ENCODE peak calls at places on chromosomes 13 and 19, in ten cellular contexts. E is IMR-90, M is fibroblast of the aortic adventitia, D is coronary artery, K is mammary epithelial cell, T is fibroblast of lung, P is brain microvascular endothelial cell, O is kidney, F is GM23338, N is dorsolateral prefrontal cortex. V is an unnamed sample.

GRCh38 chr13:95787356-95788099 is 110.6 kb downstream of the DNAJC3 start:
- DNase-seq in O (no peak), F (no peak), E (peak), P (no peak), K (no peak), M (no peak), D (no peak), T (no peak), N (no peak), V (peak)

GRCh38 chr13:20401958-20402856 is 123.5 kb downstream of the CRYL1 start:
- DNase-seq in P (no peak), F (no peak), D (peak), N (no peak), M (peak), E (peak), K (peak), T (peak), O (no peak), V (peak)

GRCh38 chr19:5145521-5146511 is 176.9 kb downstream of the KDM4B start:
- DNase-seq in F (no peak), O (peak), M (no peak), D (no peak), N (peak), K (no peak), P (no peak), T (no peak), E (no peak), V (no peak)

GRCh38 chr19:42113641-42114348 is 18.5 kb downstream of the POU2F2 start:
- DNase-seq in O (no peak), N (no peak), F (peak), D (no peak), E (peak), M (peak), T (peak), K (peak), P (peak), V (peak)

GRCh38 chr19:54062643-54063042 is 1.1 kb downstream of the VSTM1 start:
- DNase-seq in K (no peak), P (no peak), N (no peak), M (no peak), F (no peak), E (no peak), O (peak), T (no peak), D (no peak), V (no peak)

GRCh38 chr19:45959517-45960025 is 14.1 kb downstream of the NOVA2 start:
- DNase-seq in M (no peak), T (no peak), N (no peak), E (no peak), F (no peak), K (no peak), P (no peak), O (no peak), D (no peak), V (no peak)

GRCh38 chr13:30607908-30608307 is 9.8 kb upstream of the USPL1 start:
- DNase-seq in K (peak), M (no peak), O (no peak), D (no peak), P (no peak), E (no peak), F (no peak), N (no peak), T (no peak), V (no peak)

GRCh38 chr19:8361921-8362793 is 1.8 kb upstream of the ANGPTL4 start:
- DNase-seq in O (peak), D (peak), P (peak), E (peak), K (peak), M (peak), F (no peak), T (peak), N (peak), V (peak)

GRCh38 chr19:20067898-20068297 is 9.9 kb upstream of the ZNF90 start:
- DNase-seq in F (peak), E (no peak), D (no peak), K (no peak), T (no peak), M (no peak), O (no peak), N (no peak), P (no peak), V (no peak)

GRCh38 chr19:18292460-18292809 is 11.0 kb upstream of the JUND start:
- DNase-seq in F (peak), K (peak), T (no peak), M (no peak), N (no peak), P (no peak), D (no peak), O (no peak), E (no peak), V (no peak)

GRCh38 chr13:31951215-31951678 is 80.3 kb upstream of the FRY start:
- DNase-seq in M (peak), P (no peak), K (peak), F (no peak), T (no peak), O (peak), D (no peak), N (no peak), E (peak), V (peak)

GRCh38 chr13:111304041-111304544 is 16.3 kb upstream of the TEX29 start:
- DNase-seq in O (no peak), T (no peak), D (no peak), E (no peak), N (no peak), M (no peak), K (no peak), F (no peak), P (no peak), V (no peak)

GRCh38 chr13:46666727-46667456 is 113.9 kb downstream of the LRCH1 start:
- DNase-seq in M (no peak), F (peak), P (no peak), D (no peak), T (no peak), K (no peak), N (no peak), E (no peak), O (no peak), V (no peak)
- H3K4me3 ChIP-seq in M (no peak), F (peak), P (no peak), D (no peak), T (no peak), K (no peak), N (no peak), E (no peak), O (no peak), V (no peak)

GRCh38 chr13:44662515-44662914 is 86.4 kb upstream of the TSC22D1 start:
- DNase-seq in P (no peak), N (no peak), D (no peak), F (no peak), K (no peak), T (no peak), E (no peak), M (no peak), O (no peak), V (no peak)

GRCh38 chr13:44664308-44664707 is 88.2 kb upstream of the TSC22D1 start:
- DNase-seq in F (peak), O (no peak), K (no peak), T (no peak), P (no peak), N (no peak), E (no peak), D (no peak), M (no peak), V (no peak)

GRCh38 chr13:44668707-44669106 is 92.6 kb upstream of the TSC22D1 start:
- DNase-seq in E (peak), N (no peak), M (peak), K (no peak), P (no peak), O (no peak), T (peak), F (no peak), D (no peak), V (no peak)

GRCh38 chr13:44669534-44669933 is 93.4 kb upstream of the TSC22D1 start:
- DNase-seq in T (no peak), O (no peak), P (no peak), K (no peak), D (no peak), F (no peak), N (no peak), M (no peak), E (no peak), V (no peak)

DNA sequence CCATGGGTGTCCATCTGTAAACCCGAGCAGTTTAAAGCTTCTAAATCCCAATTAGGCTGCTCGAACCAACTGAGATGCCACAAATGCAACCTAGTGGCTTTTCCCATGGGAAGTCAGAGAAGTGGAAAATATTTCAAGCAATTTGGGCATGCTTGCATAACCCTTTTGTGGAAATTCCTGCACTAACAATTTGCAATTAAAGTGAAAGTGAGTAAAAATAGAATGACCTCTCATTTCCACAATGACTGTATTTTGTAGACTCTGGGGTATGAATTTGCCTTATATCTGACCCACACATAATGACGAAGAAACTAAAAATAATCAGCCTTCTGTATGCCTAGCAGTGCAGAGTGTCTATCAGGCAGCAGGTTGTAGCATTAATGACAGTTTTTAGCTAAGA is 91.8 kb upstream of the TSC22D1 start:
- DNase-seq in K (no peak), E (peak), T (peak), M (peak), N (no peak), F (no peak), O (no peak), D (no peak), P (no peak), V (peak)
- H3K4me3 ChIP-seq in K (no peak), E (no peak), T (no peak), M (peak), N (no peak), F (no peak), O (peak), D (peak), P (no peak), V (peak)

DNA sequence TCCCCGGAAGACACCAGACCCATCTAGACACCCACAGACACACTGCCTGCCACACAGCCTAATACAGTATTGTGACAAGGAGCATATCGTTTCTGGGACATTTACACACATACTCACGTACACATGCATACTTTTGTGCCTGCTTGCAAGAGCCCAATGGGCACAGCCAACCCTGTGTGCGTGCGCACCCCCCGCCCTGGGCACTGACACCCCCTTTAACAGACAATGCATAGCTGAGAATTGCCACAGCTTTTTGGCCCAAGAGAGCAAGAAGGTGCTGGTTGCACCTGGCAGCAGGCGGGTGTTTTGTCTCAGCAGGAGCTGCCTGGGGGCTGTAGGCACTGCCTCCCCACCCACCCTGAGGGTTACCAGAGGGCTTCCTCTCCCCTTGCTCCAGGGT is 1.7 kb upstream of the NFIX start:
- DNase-seq in D (no peak), M (no peak), O (no peak), N (no peak), F (no peak), P (no peak), E (no peak), T (no peak), K (no peak), V (no peak)
- H3K4me3 ChIP-seq in D (no peak), M (no peak), O (no peak), N (no peak), F (no peak), P (no peak), E (no peak), T (no peak), K (no peak), V (no peak)

GRCh38 chr19:1262687-1263123 is 6.4 kb upstream of the CIRBP start:
- DNase-seq in E (no peak), D (no peak), T (no peak), P (no peak), O (peak), N (no peak), K (no peak), F (peak), M (no peak), V (no peak)
- H3K4me3 ChIP-seq in E (no peak), D (peak), T (no peak), P (peak), O (no peak), N (peak), K (peak), F (peak), M (no peak), V (no peak)

DNA sequence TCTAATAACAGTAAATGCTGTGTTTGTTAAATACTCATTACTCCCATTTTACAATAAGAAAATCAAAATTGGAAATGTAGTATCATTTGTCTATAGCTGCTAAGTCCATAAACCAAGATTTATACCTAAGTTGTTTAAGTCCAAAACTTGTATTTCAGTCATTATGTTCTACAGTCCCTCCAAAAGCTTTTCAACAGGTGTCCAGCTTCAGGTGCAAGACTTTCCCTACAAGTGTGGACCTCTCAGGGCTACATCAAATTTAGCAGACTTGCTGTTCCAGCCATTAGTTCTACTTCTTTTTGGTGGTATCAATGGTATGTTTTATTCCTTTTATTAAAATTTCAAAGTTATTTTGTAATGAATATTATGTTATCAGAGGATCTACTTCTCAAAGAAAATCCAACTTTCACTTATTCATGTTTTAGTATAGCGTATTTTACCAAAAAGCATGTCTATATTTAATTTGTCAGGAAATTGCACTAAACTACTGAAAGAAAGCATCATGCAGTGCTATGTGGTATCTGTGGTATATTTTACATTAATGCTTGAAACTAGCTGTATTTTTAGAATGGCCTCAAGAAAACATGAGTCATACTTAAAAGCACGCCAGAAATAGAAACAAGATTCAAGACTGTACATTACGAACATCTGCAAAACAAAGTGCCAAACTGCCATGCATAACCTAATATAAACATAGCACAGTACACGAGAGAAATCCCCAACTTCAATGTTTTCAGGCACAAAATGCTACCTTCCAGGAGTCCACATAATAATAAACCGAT is 44.5 kb downstream of the VWA8 start:
- DNase-seq in O (no peak), D (no peak), P (peak), E (peak), M (peak), N (no peak), F (no peak), T (peak), K (peak), V (peak)
- H3K4me3 ChIP-seq in O (no peak), D (peak), P (no peak), E (no peak), M (peak), N (no peak), F (no peak), T (peak), K (no peak), V (peak)

DNA sequence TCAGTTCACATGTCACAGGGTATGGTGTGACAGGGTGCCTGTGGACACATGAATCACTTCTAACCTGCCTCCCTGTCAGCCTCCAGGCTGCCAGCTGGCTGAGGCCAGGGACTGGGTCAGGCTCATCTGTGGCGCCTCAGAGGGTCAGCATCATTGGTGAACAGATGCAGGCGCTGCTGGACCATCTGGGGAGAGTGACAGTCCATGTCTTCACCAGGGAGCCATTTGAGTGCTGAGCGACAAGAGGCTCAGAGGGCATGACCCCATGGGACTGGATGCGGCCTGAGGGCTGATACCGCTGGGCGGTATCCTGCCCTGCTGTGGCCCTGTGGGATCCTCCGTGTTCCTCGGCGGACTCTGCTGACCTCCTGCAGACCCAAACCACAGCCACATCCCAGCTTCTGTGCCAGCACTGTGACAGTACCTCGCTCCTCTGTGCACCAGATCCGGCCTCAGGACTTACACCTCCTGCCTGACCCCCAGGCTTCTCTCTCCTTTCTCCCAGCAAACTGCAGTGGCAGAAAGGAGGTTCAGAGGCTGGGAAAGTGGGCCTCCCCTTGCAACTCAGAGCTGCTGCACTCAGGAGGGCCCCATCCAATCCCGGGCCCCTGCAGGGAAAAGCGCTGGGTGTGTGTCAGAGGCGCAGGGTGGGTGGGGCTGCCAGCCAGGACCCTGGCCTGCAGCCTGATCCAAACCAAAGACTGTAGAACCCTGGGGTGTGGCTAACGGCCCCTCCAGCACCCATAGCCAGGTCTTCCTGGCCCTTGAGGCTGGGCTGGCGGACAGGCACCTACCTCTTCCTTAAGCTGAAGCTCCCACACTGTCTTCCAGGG is 10.2 kb downstream of the ACTMAP start:
- DNase-seq in N (no peak), O (no peak), D (no peak), M (no peak), P (no peak), E (no peak), F (no peak), K (no peak), T (no peak), V (peak)
- H3K4me3 ChIP-seq in N (peak), O (no peak), D (peak), M (no peak), P (no peak), E (no peak), F (no peak), K (no peak), T (no peak), V (no peak)

GRCh38 chr19:29667941-29668340 is 2.7 kb downstream of the PLEKHF1 start:
- DNase-seq in D (no peak), P (no peak), F (no peak), M (no peak), N (no peak), T (no peak), O (peak), K (no peak), E (no peak), V (no peak)
- H3K4me3 ChIP-seq in D (no peak), P (no peak), F (no peak), M (peak), N (no peak), T (no peak), O (no peak), K (no peak), E (no peak), V (no peak)

GRCh38 chr19:55476100-55476775 is at the start of gene ZNF628:
- DNase-seq in N (peak), T (peak), M (peak), E (peak), P (peak), D (peak), F (peak), O (peak), K (peak), V (peak)
- H3K4me3 ChIP-seq in N (peak), T (peak), M (peak), E (peak), P (peak), D (peak), F (peak), O (peak), K (peak), V (peak)

GRCh38 chr13:37889811-37890210 is 20.2 kb upstream of the TRPC4 start:
- DNase-seq in P (no peak), N (no peak), M (no peak), F (no peak), T (no peak), E (no peak), O (no peak), D (no peak), K (no peak), V (no peak)

GRCh38 chr13:37884026-37884425 is 14.5 kb upstream of the TRPC4 start:
- DNase-seq in D (no peak), P (no peak), M (no peak), T (no peak), F (no peak), K (no peak), O (no peak), E (no peak), N (no peak), V (no peak)

GRCh38 chr13:37884674-37885073 is 15.1 kb upstream of the TRPC4 start:
- DNase-seq in E (no peak), T (no peak), D (no peak), P (no peak), N (no peak), K (no peak), M (no peak), O (no peak), F (no peak), V (no peak)

GRCh38 chr13:37886879-37887278 is 17.3 kb upstream of the TRPC4 start:
- DNase-seq in N (no peak), T (peak), F (no peak), M (no peak), E (no peak), D (no peak), P (no peak), O (no peak), K (no peak), V (no peak)

GRCh38 chr13:37889102-37889501 is 19.5 kb upstream of the TRPC4 start:
- DNase-seq in D (no peak), M (peak), F (no peak), P (peak), E (peak), O (no peak), K (peak), T (peak), N (no peak), V (no peak)
- H3K4me3 ChIP-seq in D (peak), M (peak), F (no peak), P (no peak), E (no peak), O (no peak), K (no peak), T (no peak), N (no peak), V (no peak)